ENCODE peak calls at places on chromosomes 4 and X, in four cellular contexts. M is right atrium auricular region, G is Peyer's patch, B is SJSA1. W is an unnamed sample.
A peak's percentile ranks its signal among the peaks of the same experiment; 100 is the strongest.

GRCh38 chr4:125357675-125358074 is 42.9 kb downstream of the FAT4 start:
- DNase-seq in M (no peak), G (no peak), B (no peak), W (no peak)

GRCh38 chr4:23097251-23097650 is 404.5 kb downstream of the GBA3 start:
- DNase-seq in M (no peak), G (no peak), B (peak; percentile 27), W (peak; percentile 6)

GRCh38 chrX:75547783-75548182 is 24.9 kb upstream of the ZDHHC15 start:
- DNase-seq in M (peak; percentile 60), G (no peak), B (no peak), W (no peak)

GRCh38 chr4:137226900-137227299 is 305.4 kb downstream of the PCDH18 start:
- DNase-seq in M (no peak), G (no peak), B (no peak), W (no peak)

GRCh38 chr4:94642561-94642866 is 115.2 kb upstream of the BMPR1B start:
- DNase-seq in M (no peak), G (no peak), B (peak; percentile 4), W (no peak)

GRCh38 chr4:141142423-141142822 is 9.2 kb upstream of the RNF150 start:
- DNase-seq in M (no peak), G (no peak), B (peak; percentile 57), W (no peak)

GRCh38 chrX:50154429-50154828 is 46.4 kb downstream of the AKAP4 start:
- DNase-seq in M (no peak), G (no peak), B (no peak), W (no peak)

GRCh38 chr4:153880983-153881382 is 92.1 kb upstream of the SFRP2 start:
- DNase-seq in M (no peak), G (no peak), B (no peak), W (no peak)

GRCh38 chr4:132982151-132982550 is 166.9 kb upstream of the PCDH10 start:
- DNase-seq in M (no peak), G (no peak), B (no peak), W (no peak)

GRCh38 chr4:99878604-99879003 is 15.6 kb downstream of the LAMTOR3 start:
- DNase-seq in M (no peak), G (no peak), B (no peak), W (no peak)
- H3K4me3 ChIP-seq in M (no peak overlapping the region), G (no peak overlapping the region), B (no peak overlapping the region), W (no peak overlapping the region)

GRCh38 chr4:6567218-6567617 is 7.8 kb upstream of the MAN2B2 start:
- DNase-seq in M (no peak), G (no peak), B (no peak), W (no peak)
- H3K27me3 ChIP-seq in M (no peaks in the 10 kb centered on the region), G (no peaks in the 10 kb centered on the region), B (peaks cover 13% of the 10 kb centered on the region), W (peaks cover 29% of the 10 kb centered on the region)

DNA sequence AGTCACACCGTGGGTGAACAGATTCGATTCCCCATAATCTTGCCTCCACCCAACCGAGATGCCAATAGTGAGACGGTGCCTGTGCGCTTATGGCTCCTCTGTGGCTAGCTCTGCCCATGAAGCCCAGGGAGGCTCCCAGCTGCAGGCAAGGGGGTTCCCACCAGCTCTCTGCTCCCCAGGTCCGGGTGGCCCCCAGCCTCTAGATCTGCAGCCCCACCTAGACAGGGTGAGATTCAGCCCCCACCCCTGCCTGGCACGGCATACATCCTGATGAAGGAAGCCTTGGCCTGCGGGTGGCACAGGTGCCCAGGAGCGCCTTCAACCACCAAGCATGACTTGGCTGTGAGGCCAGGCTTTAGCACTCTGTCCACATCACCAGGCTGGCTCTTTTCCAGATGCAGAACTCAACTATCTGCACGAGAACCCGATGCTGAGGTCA is 40.6 kb downstream of the WDR1 start:
- DNase-seq in M (no peak), G (peak; percentile 42), B (no peak), W (no peak)
- H3K36me3 ChIP-seq in M (peaks cover 91% of the 10 kb centered on the region), G (no peaks in the 10 kb centered on the region), B (peaks cover 76% of the 10 kb centered on the region), W (peaks cover 69% of the 10 kb centered on the region)

DNA sequence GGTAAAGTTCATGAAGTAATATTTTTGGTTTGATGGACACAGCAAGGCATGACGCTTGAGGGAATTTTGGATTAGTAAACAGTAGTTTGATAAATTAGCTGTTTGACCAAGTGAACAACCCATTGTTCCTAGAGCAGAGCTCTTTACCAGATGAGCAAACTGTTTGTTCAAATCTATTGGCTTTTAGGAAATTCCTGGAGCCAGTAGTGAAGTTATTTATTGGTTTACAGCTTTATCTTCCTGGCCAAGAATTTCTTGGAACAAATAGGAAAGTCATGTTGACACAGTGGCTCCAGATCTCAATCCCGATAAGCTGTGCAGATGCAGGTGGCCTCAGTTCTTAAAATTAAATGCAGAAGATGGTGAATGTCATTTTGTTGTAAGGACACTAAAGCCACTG is 554.2 kb downstream of the STIM2 start:
- DNase-seq in M (no peak), G (no peak), B (no peak), W (no peak)
- H3K4me3 ChIP-seq in M (no peak overlapping the region), G (no peak overlapping the region), B (no peak overlapping the region), W (no peak overlapping the region)

GRCh38 chrX:40091691-40092421 is 5.9 kb downstream of the BCOR start:
- DNase-seq in M (no peak), G (peak; percentile 67), B (no peak), W (no peak)

GRCh38 chrX:40090961-40091360 is 6.8 kb downstream of the BCOR start:
- DNase-seq in M (no peak), G (no peak), B (no peak), W (no peak)

GRCh38 chrX:40094041-40094899 is 3.5 kb downstream of the BCOR start:
- DNase-seq in M (no peak), G (peak; percentile 79), B (peak; percentile 44), W (no peak)

GRCh38 chrX:40093586-40093985 is 4.2 kb downstream of the BCOR start:
- DNase-seq in M (no peak), G (no peak), B (no peak), W (no peak)

GRCh38 chrX:40092808-40093435 is 4.8 kb downstream of the BCOR start:
- DNase-seq in M (no peak), G (no peak), B (no peak), W (no peak)
- H3K27me3 ChIP-seq in M (no peaks in the 10 kb centered on the region), G (no peaks in the 10 kb centered on the region), B (no peaks in the 10 kb centered on the region), W (no peaks in the 10 kb centered on the region)

DNA sequence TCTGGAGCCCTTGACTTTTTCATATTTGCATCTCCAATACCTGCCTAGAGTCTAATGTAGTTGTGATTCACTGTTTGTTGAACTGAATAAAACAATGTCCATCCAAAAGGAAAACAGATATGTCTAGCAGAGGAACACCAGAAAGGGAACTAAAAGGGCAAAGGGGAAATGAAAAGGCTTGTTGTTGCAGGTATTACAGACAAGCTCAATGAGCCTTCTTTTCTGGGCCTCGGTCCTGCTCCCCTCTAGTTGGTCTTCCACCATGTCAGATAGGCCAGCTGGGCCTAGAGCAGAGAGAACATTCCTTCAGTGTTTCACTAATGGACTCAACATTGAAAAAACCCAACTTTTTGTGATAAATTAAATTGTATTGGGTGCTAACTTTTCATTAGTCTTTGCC is 55.4 kb downstream of the ZFX start:
- DNase-seq in M (no peak), G (no peak), B (no peak), W (no peak)
- H3K36me3 ChIP-seq in M (peaks cover 28% of the 10 kb centered on the region), G (no peaks in the 10 kb centered on the region), B (peaks cover 27% of the 10 kb centered on the region), W (no peaks in the 10 kb centered on the region)